ENCODE peak calls at places on chromosomes 13 and 19, in five cellular contexts. Z, O, F, T and K are unnamed samples.

GRCh38 chr19:52993342-52994178 is 20.2 kb upstream of the ERVV-1 start:
- DNase-seq in T (peak), O (peak), F (peak), Z (peak), K (peak)

GRCh38 chr19:6772028-6772865 is at the start of gene VAV1:
- DNase-seq in T (peak), Z (no peak), O (peak), F (peak), K (peak)

GRCh38 chr13:52798770-52799430 is 49.5 kb downstream of the PCDH8 start:
- DNase-seq in O (no peak), T (no peak), F (no peak), Z (no peak), K (no peak)

GRCh38 chr19:55336101-55336500 is 3.6 kb upstream of the KMT5C start:
- DNase-seq in F (no peak), O (no peak), T (no peak), Z (no peak), K (no peak)

GRCh38 chr13:98348476-98348875 is 171.4 kb upstream of the RNF113B start:
- DNase-seq in F (no peak), T (no peak), Z (no peak), O (no peak), K (no peak)

GRCh38 chr13:27638521-27638920 is 16.8 kb downstream of the POLR1D start:
- DNase-seq in O (no peak), F (no peak), Z (no peak), T (no peak), K (no peak)

GRCh38 chr19:47094557-47095517 is 18.7 kb downstream of the ZC3H4 start:
- DNase-seq in T (no peak), O (no peak), F (no peak), Z (no peak), K (no peak)

GRCh38 chr19:37472165-37472564 is 3.0 kb downstream of the ZNF570 start:
- DNase-seq in F (no peak), O (no peak), T (no peak), Z (no peak), K (no peak)

GRCh38 chr19:37594064-37594981 is at the start of the genes ZNF540 and ZNF571:
- DNase-seq in T (peak), Z (peak), F (peak), O (peak), K (peak)

GRCh38 chr19:42066075-42066754 is 3.8 kb downstream of the GRIK5 start:
- DNase-seq in Z (no peak), F (peak), O (no peak), T (peak), K (no peak)

GRCh38 chr13:98466634-98467236 is 110.2 kb downstream of the STK24 start:
- DNase-seq in O (no peak), Z (no peak), T (peak), F (peak), K (no peak)

GRCh38 chr13:33111414-33112110 is 95.3 kb downstream of the KL start:
- DNase-seq in T (no peak), Z (no peak), F (no peak), O (no peak), K (no peak)

GRCh38 chr19:21947775-21948174 is 63.0 kb downstream of the ZNF208 start:
- DNase-seq in O (peak), F (peak), Z (no peak), T (peak), K (no peak)

GRCh38 chr13:71290963-71291937 is 575.8 kb downstream of the DACH1 start:
- DNase-seq in T (no peak), F (no peak), O (peak), Z (no peak), K (no peak)

GRCh38 chr13:114018461-114019055 is 44.7 kb upstream of the C13orf46 start:
- DNase-seq in F (no peak), Z (no peak), O (no peak), T (no peak), K (no peak)

GRCh38 chr19:2923510-2923909 is 21.3 kb downstream of the ZNF77 start:
- DNase-seq in F (no peak), T (no peak), Z (no peak), O (no peak), K (no peak)

GRCh38 chr19:30626567-30626966 is 254.4 kb downstream of the ZNF536 start:
- DNase-seq in O (no peak), F (no peak), T (no peak), Z (no peak), K (no peak)

GRCh38 chr13:70457474-70457873 is 349.2 kb upstream of the KLHL1 start:
- DNase-seq in Z (no peak), F (no peak), O (no peak), T (no peak), K (no peak)

GRCh38 chr19:32224371-32225244 is 120.8 kb upstream of the ZNF507 start:
- DNase-seq in F (peak), Z (no peak), O (peak), T (peak), K (peak)

GRCh38 chr13:76383671-76384461 is 502.3 kb downstream of the KCTD12 start:
- DNase-seq in O (no peak), T (no peak), F (no peak), Z (no peak), K (no peak)

GRCh38 chr19:2634228-2634951 is 68.1 kb downstream of the GNG7 start:
- DNase-seq in T (no peak), Z (no peak), O (peak), F (no peak), K (no peak)

GRCh38 chr13:36858285-36858684 is 39.3 kb downstream of the RFXAP start:
- DNase-seq in T (peak), Z (no peak), O (peak), F (peak), K (no peak)

GRCh38 chr19:43486412-43486811 is 18.1 kb downstream of the PHLDB3 start:
- DNase-seq in Z (no peak), F (no peak), O (no peak), T (no peak), K (no peak)

GRCh38 chr19:46714523-46715106 is 2.3 kb downstream of the PRKD2 start:
- DNase-seq in Z (peak), F (no peak), T (no peak), O (no peak), K (peak)

DNA sequence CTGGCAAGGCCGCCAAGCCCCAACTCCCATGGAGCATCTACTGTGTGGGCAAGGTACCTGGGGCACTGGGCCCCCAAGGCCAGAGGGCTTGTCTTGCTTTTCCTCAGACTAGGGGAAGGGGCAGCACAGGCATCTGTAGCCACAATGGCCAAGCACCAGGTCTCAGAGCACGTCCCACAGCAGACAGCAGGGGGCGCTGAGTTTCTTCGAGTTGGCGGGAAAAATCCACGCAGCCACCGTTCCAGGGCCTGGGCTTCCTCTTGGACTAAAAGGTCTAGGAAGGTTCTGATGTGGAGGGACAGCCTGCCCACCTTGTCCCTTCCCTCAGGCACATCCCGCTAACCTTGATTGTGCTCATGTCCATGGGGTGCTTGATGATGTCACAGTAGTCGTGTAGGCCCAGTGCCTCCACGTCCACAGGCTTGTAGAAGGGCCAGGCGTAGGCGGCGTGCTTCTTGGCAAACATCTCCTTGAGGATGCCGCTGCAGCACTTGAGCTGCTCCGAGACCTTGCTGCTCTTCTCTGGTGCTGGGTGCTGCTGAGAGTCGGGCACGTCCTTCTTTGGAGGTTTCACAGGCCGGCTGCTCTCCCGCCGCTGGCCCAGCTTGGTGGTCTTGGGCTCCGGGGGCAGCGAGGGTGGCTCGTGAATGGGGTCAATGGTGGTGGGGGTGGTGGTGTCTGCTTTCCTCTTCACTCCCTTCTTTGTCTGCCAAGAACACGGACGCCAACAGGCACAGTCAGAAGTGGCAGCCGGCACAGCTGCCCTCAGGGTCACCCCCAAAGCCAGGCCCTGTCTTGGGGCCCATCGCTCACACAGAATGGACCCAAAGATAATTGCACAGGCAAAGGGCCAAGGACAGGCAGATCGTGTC is 32.0 kb upstream of the EPHX3 start:
- DNase-seq in Z (peak), F (peak), O (peak), T (peak), K (peak)
- TF ChIP-seq POLR2AphosphoS5 in Z (no peak), F (no peak), O (no peak), T (no peak), K (no peak)

DNA sequence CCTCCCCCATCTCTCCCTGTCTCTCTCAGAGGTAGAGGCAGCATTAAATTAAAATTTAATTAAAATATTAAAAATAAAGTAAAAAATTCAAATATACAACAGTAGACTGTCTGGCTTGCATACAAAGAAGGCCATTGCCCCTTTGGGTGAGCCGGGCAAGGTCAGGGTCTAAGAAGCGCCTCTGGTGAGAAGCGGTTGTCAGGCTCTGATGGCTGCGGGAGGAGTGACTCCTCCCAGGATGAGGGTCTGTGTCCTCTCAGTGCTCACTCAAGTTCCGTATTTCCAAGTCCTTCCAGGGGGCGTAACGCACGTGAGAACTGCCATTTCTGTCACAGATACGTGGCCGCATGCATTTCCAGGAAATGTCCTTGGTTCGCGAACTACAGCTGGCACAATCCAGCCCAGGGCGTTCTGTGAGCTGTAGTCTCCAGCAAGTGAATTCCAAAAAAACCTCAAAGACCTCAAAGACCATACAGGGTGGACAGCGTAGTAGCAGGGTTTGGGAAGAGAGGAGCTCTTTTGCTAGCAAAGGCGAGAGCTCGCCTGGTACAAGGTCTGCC is 697 bp upstream of the ZNF181 start:
- DNase-seq in F (peak), Z (no peak), T (peak), O (peak), K (peak)
- TF ChIP-seq POLR2AphosphoS5 in F (no peak), Z (no peak), T (no peak), O (peak), K (no peak)

DNA sequence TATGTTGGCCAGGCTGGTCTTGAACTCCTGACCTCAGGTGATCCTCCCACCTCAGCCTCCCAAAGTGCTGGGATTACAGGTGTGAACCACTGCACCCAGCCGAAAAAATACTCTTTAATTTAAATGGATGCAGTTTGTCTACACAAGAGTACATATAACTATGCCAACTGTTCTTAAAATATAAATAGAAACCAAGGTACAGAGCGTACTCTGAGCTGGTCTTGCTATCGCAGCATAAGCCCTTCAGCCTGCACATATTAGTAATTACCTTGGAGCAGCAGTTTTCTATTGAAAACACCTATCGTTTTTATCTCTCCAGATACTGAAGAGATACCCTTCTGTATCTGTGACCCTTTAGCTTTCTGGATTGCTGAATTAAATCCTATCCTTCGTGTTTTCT is 3.4 kb downstream of the ZNF682 start:
- DNase-seq in F (no peak), O (no peak), T (no peak), Z (no peak), K (no peak)
- TF ChIP-seq POLR2AphosphoS5 in F (no peak), O (no peak), T (no peak), Z (no peak), K (no peak)

GRCh38 chr19:58473775-58474174 is 2.4 kb upstream of the ZNF446 start:
- DNase-seq in O (no peak), T (no peak), Z (no peak), F (no peak), K (no peak)
- TF ChIP-seq POLR2AphosphoS5 in O (no peak), T (peak), Z (no peak), F (no peak), K (no peak)

GRCh38 chr19:5059767-5060166 is 90.9 kb downstream of the KDM4B start:
- DNase-seq in F (no peak), O (no peak), Z (no peak), T (no peak), K (no peak)

GRCh38 chr19:5058456-5059190 is 89.7 kb downstream of the KDM4B start:
- DNase-seq in F (no peak), O (no peak), Z (no peak), T (no peak), K (no peak)

GRCh38 chr19:5059191-5059579 is 90.3 kb downstream of the KDM4B start:
- DNase-seq in F (no peak), O (no peak), Z (no peak), T (no peak), K (no peak)

GRCh38 chr19:5055457-5055776 is 86.5 kb downstream of the KDM4B start:
- DNase-seq in O (no peak), F (no peak), Z (no peak), T (no peak), K (no peak)

DNA sequence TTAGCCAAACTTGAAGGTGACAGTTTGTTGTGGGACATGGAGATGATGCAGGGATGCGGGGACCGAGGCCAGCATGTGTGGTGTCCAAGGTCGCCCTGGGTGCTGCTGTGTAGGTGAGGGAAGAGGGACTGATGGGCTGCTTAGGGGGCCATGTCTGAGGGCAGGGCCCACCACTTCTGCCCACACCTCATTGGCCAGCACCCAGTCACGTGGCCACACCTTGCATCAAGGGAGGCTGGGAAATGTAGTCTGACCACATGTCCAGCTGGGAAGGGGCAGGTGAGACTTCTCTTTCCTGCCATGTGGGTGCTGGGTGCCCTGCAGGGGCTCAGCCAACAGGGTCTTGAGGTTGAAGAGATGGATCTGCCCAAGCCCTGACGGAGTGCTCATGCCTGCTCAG is 88.9 kb downstream of the KDM4B start:
- DNase-seq in Z (no peak), F (peak), T (peak), O (no peak), K (no peak)
- TF ChIP-seq POLR2AphosphoS5 in Z (no peak), F (no peak), T (no peak), O (no peak), K (no peak)

DNA sequence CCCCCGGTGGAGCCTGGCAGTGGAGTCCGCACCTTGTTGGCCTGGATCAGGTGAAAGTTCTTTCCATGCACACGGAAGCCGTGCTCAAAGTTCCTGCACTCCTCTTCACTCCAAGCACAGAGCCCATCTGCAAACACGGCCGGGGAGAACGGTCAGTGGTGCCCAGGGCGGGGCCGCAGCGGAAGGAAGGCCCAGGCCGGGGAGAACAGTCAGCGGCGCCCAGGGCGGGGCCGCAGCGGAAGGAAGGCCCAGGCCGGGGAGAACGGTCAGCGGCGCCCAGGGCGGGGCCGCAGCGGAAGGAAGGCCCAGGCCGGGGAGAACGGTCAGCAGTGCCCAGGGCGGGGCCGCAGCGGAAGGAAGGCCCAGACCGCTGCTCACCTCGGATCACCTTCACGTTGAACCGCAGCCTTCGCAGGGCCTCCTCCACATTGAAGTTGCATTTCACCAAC is 20.6 kb upstream of the PLPP2 start:
- DNase-seq in Z (no peak), T (no peak), F (no peak), O (no peak), K (no peak)
- TF ChIP-seq POLR2AphosphoS5 in Z (no peak), T (no peak), F (no peak), O (no peak), K (no peak)

DNA sequence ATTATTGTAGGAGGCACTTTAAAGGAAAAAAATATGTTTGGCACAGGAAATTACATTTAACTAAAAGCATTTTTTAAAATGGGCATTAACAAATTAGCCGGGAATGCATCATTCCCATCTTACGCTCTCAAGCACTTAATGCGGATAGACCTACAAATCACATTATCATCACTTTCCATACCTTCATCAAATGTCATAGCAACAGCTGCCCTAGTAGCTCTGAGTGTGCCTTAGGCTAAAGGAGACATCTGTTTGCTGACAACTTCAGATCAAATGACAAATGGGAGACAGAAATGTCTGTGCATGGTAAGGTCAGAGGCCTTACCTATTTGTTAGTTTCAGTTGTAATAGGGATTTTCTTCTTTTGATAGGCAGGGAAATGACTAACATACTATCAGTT is 773.2 kb upstream of the SLC10A2 start:
- DNase-seq in Z (no peak), O (no peak), F (no peak), T (no peak), K (no peak)
- TF ChIP-seq POLR2AphosphoS5 in Z (no peak), O (no peak), F (no peak), T (no peak), K (no peak)

GRCh38 chr19:12137541-12137940 is 2.6 kb downstream of the ZNF20 start:
- DNase-seq in F (peak), T (peak), O (no peak), Z (no peak), K (no peak)

GRCh38 chr19:12139885-12140544 is at the start of gene ZNF20:
- DNase-seq in F (peak), Z (peak), T (peak), O (peak), K (peak)

GRCh38 chr19:12141405-12141736 is 1.2 kb upstream of the ZNF20 start:
- DNase-seq in T (no peak), Z (no peak), F (no peak), O (no peak), K (no peak)

GRCh38 chr19:12139309-12139708 is 841 bp downstream of the ZNF20 start:
- DNase-seq in Z (no peak), O (no peak), F (peak), T (no peak), K (no peak)

DNA sequence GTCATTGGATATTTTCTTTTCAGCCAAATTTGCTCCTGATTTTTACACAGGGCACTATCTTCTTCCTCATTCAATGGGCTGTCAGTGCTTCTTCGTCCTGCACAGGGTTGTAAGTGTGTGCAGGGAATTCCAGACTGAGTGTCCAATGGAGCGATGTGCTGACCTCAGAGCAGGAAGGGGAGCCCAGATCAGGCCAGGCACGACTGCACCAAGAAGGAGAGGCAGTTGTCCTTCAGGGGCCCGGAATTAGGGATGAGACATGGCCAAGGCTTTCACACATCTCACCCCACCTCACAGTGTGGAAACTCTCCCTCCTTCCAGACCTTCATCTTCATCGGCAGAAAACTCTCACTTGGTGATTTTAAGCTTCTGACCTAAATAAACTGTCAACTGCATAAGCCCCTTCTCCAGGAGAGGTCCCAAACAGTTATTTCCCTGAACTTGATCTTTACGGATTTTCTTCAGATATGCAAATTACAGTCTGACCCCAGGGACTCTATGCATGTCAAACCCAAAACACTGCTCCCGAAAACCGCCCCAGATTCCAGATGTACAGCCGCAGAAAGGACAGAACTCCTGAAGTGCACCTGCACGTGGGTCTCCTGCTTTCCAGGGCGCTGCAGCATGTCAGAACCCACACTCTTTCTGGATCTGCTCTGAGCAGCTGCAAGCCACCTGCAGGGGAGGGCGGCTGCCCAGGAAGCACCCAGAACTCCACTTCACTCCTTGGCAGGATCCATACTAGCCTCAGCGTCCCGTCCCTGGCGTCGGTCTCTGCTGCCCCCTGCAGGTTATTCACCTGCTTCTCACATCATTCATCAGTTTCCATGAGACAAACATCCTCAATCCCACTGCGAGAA is 625 bp upstream of the ZNF20 start:
- DNase-seq in F (peak), T (peak), O (peak), Z (peak), K (peak)
- TF ChIP-seq POLR2AphosphoS5 in F (peak), T (no peak), O (no peak), Z (peak), K (no peak)

GRCh38 chr19:44876930-44877530 is 14.0 kb upstream of the TOMM40 start:
- DNase-seq in Z (no peak), T (no peak), O (peak), F (no peak), K (no peak)
- TF ChIP-seq POLR2AphosphoS5 in Z (no peak), T (no peak), O (peak), F (no peak), K (no peak)